ENCODE peak calls at places on chromosomes 13 and 19, in seven cellular contexts. T is uterus, G is HCT116, I is H54, E is Peyer's patch, C is GM12891, U is heart left ventricle. F is an unnamed sample.

GRCh38 chr13:77386880-77387606 is 60.1 kb upstream of the MYCBP2 start:
- DNase-seq in T (no peak), G (no peak), I (no peak), E (no peak), C (no peak), U (no peak), F (no peak)

GRCh38 chr19:48501961-48502719 is 9.5 kb downstream of the LMTK3 start:
- DNase-seq in T (peak; percentile 21), G (peak; percentile 99), I (no peak), E (peak; percentile 96), C (no peak), U (no peak), F (peak; percentile 61)

GRCh38 chr19:56404705-56405056 is 549 bp downstream of the ZNF583 start:
- DNase-seq in T (no peak), G (no peak), I (no peak), E (no peak), C (no peak), U (no peak), F (no peak)

GRCh38 chr13:113209336-113209879 is at the start of gene CUL4A:
- DNase-seq in T (peak; percentile 71), G (peak; percentile 31), I (peak; percentile 78), E (peak; percentile 91), C (peak; percentile 61), U (peak; percentile 81), F (no peak)

GRCh38 chr19:41156207-41156606 is 36.8 kb upstream of the CYP2S1 start:
- DNase-seq in T (no peak), G (no peak), I (no peak), E (no peak), C (no peak), U (no peak), F (no peak)

GRCh38 chr13:94416454-94417080 is 62.9 kb downstream of the DCT start:
- DNase-seq in T (no peak), G (peak; percentile 51), I (peak; percentile 9), E (no peak), C (no peak), U (no peak), F (no peak)

GRCh38 chr13:91693466-91693865 is 295.0 kb downstream of the GPC5 start:
- DNase-seq in T (no peak), G (no peak), I (no peak), E (no peak), C (no peak), U (no peak), F (no peak)

GRCh38 chr13:44197791-44198770 is 175.5 kb upstream of the SERP2 start:
- DNase-seq in T (no peak), G (no peak), I (no peak), E (no peak), C (peak; percentile 21), U (no peak), F (no peak)

GRCh38 chr19:4814625-4815425 is 16.7 kb downstream of the TICAM1 start:
- DNase-seq in T (no peak), G (no peak), I (no peak), E (no peak), C (no peak), U (no peak), F (no peak)

GRCh38 chr19:4444765-4445741 is 12.5 kb downstream of the UBXN6 start:
- DNase-seq in T (no peak), G (no peak), I (no peak), E (no peak), C (no peak), U (no peak), F (no peak)

GRCh38 chr13:95128045-95128643 is 173.1 kb downstream of the ABCC4 start:
- DNase-seq in T (no peak), G (no peak), I (no peak), E (no peak), C (no peak), U (no peak), F (no peak)

GRCh38 chr13:93226623-93227279 is at the start of gene GPC6:
- DNase-seq in T (no peak), G (no peak), I (peak; percentile 62), E (no peak), C (no peak), U (no peak), F (no peak)

GRCh38 chr19:49422407-49423277 is 599 bp downstream of the PTH2 start:
- DNase-seq in T (no peak), G (no peak), I (no peak), E (no peak), C (no peak), U (peak; percentile 47), F (no peak)

DNA sequence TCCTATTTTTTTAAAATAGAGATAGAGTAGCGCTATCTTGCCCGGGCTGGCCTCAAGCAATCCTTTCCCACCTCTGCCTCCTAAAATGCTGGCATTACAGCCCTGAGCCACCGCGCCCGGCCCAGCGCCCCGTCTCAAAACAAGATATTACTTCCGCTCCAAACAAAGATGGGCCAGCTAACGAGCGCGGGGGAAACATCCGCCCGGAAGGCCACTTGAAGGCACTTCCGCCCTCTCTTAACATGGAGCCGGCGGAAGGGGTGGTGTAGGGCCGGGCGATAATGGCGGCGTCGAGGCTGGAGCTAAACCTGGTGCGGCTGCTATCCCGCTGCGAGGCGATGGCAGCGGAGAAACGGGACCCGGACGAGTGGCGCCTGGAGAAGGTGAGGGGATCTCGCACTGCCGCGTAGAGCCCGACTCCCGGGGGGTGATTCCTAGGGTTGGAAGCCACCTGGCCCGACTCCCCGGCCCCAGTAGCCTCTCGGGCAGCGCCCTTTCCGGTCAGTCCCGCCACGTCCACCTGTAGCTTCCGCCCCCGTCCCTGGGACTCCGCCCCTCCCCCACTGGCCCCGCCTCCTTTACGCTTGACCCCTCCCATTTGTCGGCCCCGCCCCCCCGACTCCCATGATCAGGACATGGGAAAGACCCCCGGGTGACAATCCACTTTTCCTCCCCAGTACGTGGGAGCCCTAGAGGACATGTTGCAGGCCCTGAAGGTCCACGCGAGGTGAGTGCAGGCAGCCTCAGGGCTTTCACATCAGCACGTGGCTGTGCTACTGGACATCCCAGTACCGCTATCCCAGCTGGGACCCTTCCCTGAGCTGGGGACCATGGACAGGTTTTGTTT is at the start of gene USE1:
- DNase-seq in T (peak; percentile 90), G (peak; percentile 84), I (peak; percentile 87), E (peak; percentile 92), C (peak; percentile 94), U (peak; percentile 94), F (peak; percentile 58)
- TF ChIP-seq POLR2A in T (no peak), G (peak; percentile 61), I (peak; percentile 41), E (peak; percentile 48), C (peak; percentile 97), U (no peak), F (peak; percentile 52)

DNA sequence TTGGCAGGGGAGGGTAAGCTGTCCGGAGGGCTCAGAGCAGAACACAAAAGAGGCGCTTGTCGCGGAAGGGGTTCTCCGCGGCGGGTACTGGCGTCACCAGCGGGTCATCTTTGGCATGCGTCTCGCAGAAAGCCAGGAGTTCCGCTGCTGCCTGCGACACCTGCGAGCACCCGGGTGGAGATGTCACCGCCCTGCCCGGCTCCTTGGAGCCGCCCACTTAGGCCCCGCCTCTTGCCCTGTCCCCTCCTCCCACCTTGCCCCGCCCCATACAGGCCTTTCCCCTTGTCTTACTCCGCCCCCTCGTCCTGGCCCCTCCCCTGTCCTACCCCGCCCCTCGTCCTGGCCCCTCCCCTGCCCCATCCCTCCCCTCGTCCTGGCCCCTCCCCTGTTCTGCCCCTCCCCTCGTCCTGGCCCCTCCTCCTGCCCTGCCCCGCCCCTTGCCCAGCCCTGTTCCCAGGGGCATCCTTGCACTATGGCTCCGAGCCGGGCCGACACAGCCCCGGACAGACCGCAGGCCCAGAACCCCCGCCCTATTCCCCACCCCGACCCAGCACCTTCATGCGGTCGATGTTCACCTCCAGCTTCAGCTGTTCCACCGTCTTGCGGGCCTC is 1.9 kb downstream of the GNG8 start:
- DNase-seq in T (peak; percentile 87), G (peak; percentile 87), I (peak; percentile 77), E (peak; percentile 97), C (peak; percentile 89), U (peak; percentile 81), F (no peak)
- TF ChIP-seq POLR2A in T (no peak), G (no peak), I (no peak), E (no peak), C (no peak), U (no peak), F (no peak)

DNA sequence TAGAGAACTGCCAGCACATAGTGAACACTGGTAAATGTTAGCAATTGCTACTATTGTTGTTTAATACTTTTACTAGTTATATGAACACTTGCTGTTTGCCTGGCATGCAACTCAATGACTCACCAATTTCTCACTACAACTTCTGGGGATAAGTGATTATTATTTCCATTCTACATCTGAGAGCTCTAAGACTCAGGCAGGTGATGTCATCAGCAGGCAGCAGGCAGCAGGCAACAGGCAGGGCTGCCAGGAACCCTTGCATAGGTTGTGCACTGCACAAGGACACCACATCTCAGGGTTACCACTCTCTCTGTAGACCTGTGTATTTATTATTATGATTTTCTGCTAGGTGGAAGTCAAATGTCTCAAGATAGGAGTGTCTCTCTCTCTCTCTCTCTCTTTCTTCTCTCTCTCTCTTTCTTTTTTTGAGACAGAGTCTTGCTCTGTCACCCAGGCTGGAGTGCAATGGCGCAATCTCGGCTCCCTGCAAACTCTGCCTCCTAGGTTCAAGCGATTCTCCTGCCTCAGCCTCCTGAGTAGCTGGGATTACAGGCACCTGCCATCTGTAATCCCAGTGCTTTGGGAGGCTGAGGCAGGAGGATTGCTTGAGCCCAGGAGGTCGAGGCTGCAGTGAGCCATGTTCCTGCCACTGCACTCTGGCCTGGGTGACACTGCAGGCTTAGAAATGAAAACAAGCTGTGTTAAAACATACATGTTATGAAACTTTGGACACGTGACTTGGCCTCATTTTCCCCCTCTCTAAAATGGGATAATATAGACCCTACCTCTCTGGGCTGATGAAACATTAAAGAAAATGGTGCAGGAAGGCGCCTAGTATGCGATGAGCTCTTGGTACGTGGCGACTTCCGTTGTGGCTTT is 22.7 kb downstream of the HPN start:
- DNase-seq in T (no peak), G (no peak), I (peak; percentile 74), E (no peak), C (no peak), U (no peak), F (no peak)
- TF ChIP-seq POLR2A in T (no peak), G (no peak), I (no peak), E (no peak), C (no peak), U (no peak), F (no peak)

DNA sequence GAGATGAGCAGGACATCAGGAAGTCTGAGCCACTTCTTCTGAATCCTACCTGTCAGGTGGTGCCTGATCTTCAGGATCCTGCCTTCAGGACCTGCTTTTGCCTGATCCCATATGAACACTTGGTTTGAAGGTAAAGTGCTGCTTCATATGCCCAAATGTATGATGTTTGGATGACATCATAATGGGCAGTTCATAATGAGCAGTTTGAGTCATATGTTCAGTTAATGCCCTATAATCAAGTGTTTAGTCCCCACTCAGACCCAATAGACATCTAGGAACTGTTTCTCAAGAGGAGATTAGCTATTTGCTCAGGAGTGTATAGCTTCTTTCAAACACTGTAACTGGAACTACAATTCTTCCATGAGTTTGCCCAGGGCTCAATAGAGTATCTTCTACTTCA is 58.8 kb downstream of the POLR1D start:
- DNase-seq in T (no peak), G (no peak), I (no peak), E (no peak), C (no peak), U (no peak), F (no peak)
- TF ChIP-seq POLR2A in T (no peak), G (no peak), I (no peak), E (no peak), C (no peak), U (no peak), F (no peak)

F was measured in esophagus squamous epithelium.